ENCODE peak calls at places on chromosomes 12 and 14, in ten cellular contexts. A, H, S, L, G, X, U, K, C and Y are unnamed samples.

GRCh38 chr14:63174760-63175191 is 29.5 kb upstream of the RHOJ start:
- DNase-seq in K (no peak), C (peak; percentile 63), G (no peak), H (no peak), U (peak; percentile 78), S (no peak), A (no peak), X (no peak), L (no peak), Y (no peak)

GRCh38 chr12:1928439-1929121 is 10.1 kb upstream of the CACNA2D4 start:
- DNase-seq in H (no peak), K (no peak), X (no peak), C (no peak), U (no peak), L (no peak), G (peak; percentile 25), S (no peak), A (peak; percentile 60), Y (peak; percentile 56)

GRCh38 chr12:88142610-88142991 is 494 bp downstream of the TMTC3 start:
- DNase-seq in G (peak; percentile 28), X (peak; percentile 14), K (peak; percentile 80), A (peak; percentile 67), U (peak; percentile 51), H (peak; percentile 2), C (peak; percentile 39), L (peak; percentile 58), S (peak; percentile 68), Y (peak; percentile 68)

GRCh38 chr12:120614873-120615272 is 25.6 kb upstream of the CABP1 start:
- DNase-seq in U (no peak), C (no peak), S (no peak), A (no peak), L (no peak), H (no peak), K (no peak), G (no peak), X (no peak), Y (no peak)

GRCh38 chr12:108890208-108890607 is 10.3 kb downstream of the DAO start:
- DNase-seq in U (peak; percentile 39), L (no peak), K (no peak), G (no peak), X (no peak), S (no peak), A (no peak), C (no peak), H (no peak), Y (no peak)

GRCh38 chr12:52436000-52436827 is 2.0 kb upstream of the KRT75 start:
- DNase-seq in X (no peak), H (no peak), C (no peak), K (no peak), U (no peak), A (no peak), G (no peak), S (no peak), L (no peak), Y (no peak)

GRCh38 chr14:78982551-78982950 is 812.4 kb downstream of the NRXN3 start:
- DNase-seq in A (no peak), U (no peak), S (no peak), C (no peak), H (no peak), L (no peak), X (no peak), K (no peak), G (no peak), Y (no peak)

GRCh38 chr12:91099836-91100235 is 11.5 kb downstream of the LUM start:
- DNase-seq in A (no peak), C (no peak), G (no peak), X (no peak), S (no peak), H (no peak), L (no peak), U (no peak), K (no peak), Y (no peak)

GRCh38 chr12:72315858-72316257 is 43.7 kb downstream of the TRHDE start:
- DNase-seq in G (no peak), H (no peak), S (no peak), L (no peak), U (no peak), A (no peak), K (no peak), X (no peak), C (no peak), Y (no peak)

GRCh38 chr14:75495882-75496281 is 26.4 kb upstream of the BATF start:
- DNase-seq in U (no peak), K (no peak), L (no peak), X (no peak), G (no peak), C (no peak), S (no peak), A (no peak), H (no peak), Y (no peak)

GRCh38 chr14:101503431-101504095 is 57.7 kb upstream of the DIO3 start:
- DNase-seq in U (no peak), X (no peak), L (peak; percentile 16), K (peak; percentile 56), G (peak; percentile 22), A (peak; percentile 42), S (no peak), H (no peak), C (no peak), Y (peak; percentile 45)

GRCh38 chr12:65881965-65882413 is 57.7 kb downstream of the HMGA2 start:
- DNase-seq in U (peak; percentile 38), G (peak; percentile 75), S (peak; percentile 74), X (peak; percentile 77), C (peak; percentile 46), L (peak; percentile 91), A (peak; percentile 76), H (no peak), K (peak; percentile 87), Y (peak; percentile 95)

GRCh38 chr14:23604675-23605170 is 26.1 kb upstream of the JPH4 start:
- DNase-seq in A (no peak), X (no peak), G (no peak), L (no peak), U (no peak), C (peak; percentile 25), H (no peak), S (no peak), K (no peak), Y (no peak)

GRCh38 chr12:40784102-40784501 is 91.9 kb downstream of the CNTN1 start:
- DNase-seq in L (no peak), K (no peak), A (no peak), H (no peak), G (no peak), S (no peak), X (no peak), U (no peak), C (no peak), Y (no peak)

GRCh38 chr12:22286569-22286968 is 47.9 kb downstream of the ST8SIA1 start:
- DNase-seq in X (no peak), K (no peak), L (no peak), H (no peak), U (no peak), G (no peak), S (no peak), C (no peak), A (no peak), Y (no peak)

GRCh38 chr12:22285871-22286270 is 48.6 kb downstream of the ST8SIA1 start:
- DNase-seq in K (no peak), X (no peak), A (no peak), H (no peak), G (no peak), L (no peak), S (no peak), U (no peak), C (no peak), Y (no peak)

GRCh38 chr12:22287776-22288621 is 46.5 kb downstream of the ST8SIA1 start:
- DNase-seq in S (no peak), U (peak; percentile 47), K (no peak), A (no peak), C (no peak), X (no peak), H (no peak), G (no peak), L (no peak), Y (no peak)

GRCh38 chr12:22284871-22285270 is 49.6 kb downstream of the ST8SIA1 start:
- DNase-seq in G (no peak), X (no peak), K (no peak), S (no peak), H (no peak), L (no peak), A (no peak), C (no peak), U (no peak), Y (no peak)

GRCh38 chr12:22287056-22287455 is 47.5 kb downstream of the ST8SIA1 start:
- DNase-seq in S (no peak), L (no peak), K (no peak), C (no peak), U (no peak), A (no peak), G (no peak), H (no peak), X (no peak), Y (no peak)
- H3K4me3 ChIP-seq in S (no peak overlapping the region), L (no peak overlapping the region), K (no peak overlapping the region), C (no peak overlapping the region), U (no peak overlapping the region), A (no peak overlapping the region), G (no peak overlapping the region), H (no peak overlapping the region), X (no peak overlapping the region), Y (no peak overlapping the region)

GRCh38 chr14:30559638-30560071 is 697 bp downstream of the G2E3 start:
- DNase-seq in G (no peak), X (no peak), K (no peak), H (no peak), L (no peak), C (peak; percentile 31), U (peak; percentile 34), A (no peak), S (no peak), Y (no peak)
- H3K4me3 ChIP-seq in G (peak overlapping the region; percentile 72), X (peak overlapping the region; percentile 89), K (peak overlapping the region; percentile 84), H (peak overlapping the region; percentile 91), L (peak overlapping the region; percentile 90), C (peak overlapping the region; percentile 73), U (peak overlapping the region; percentile 88), A (peak overlapping the region; percentile 79), S (peak overlapping the region; percentile 85), Y (peak overlapping the region; percentile 71)

GRCh38 chr14:103519043-103519836 is 3.4 kb downstream of the CKB start:
- DNase-seq in C (peak; percentile 39), K (peak; percentile 75), L (no peak), S (no peak), X (no peak), G (peak; percentile 43), A (peak; percentile 64), U (no peak), H (no peak), Y (peak; percentile 63)
- H3K4me3 ChIP-seq in C (no peak overlapping the region), K (no peak overlapping the region), L (no peak overlapping the region), S (no peak overlapping the region), X (no peak overlapping the region), G (peak overlapping the region; percentile 73), A (no peak overlapping the region), U (peak overlapping the region; percentile 20), H (no peak overlapping the region), Y (no peak overlapping the region)

DNA sequence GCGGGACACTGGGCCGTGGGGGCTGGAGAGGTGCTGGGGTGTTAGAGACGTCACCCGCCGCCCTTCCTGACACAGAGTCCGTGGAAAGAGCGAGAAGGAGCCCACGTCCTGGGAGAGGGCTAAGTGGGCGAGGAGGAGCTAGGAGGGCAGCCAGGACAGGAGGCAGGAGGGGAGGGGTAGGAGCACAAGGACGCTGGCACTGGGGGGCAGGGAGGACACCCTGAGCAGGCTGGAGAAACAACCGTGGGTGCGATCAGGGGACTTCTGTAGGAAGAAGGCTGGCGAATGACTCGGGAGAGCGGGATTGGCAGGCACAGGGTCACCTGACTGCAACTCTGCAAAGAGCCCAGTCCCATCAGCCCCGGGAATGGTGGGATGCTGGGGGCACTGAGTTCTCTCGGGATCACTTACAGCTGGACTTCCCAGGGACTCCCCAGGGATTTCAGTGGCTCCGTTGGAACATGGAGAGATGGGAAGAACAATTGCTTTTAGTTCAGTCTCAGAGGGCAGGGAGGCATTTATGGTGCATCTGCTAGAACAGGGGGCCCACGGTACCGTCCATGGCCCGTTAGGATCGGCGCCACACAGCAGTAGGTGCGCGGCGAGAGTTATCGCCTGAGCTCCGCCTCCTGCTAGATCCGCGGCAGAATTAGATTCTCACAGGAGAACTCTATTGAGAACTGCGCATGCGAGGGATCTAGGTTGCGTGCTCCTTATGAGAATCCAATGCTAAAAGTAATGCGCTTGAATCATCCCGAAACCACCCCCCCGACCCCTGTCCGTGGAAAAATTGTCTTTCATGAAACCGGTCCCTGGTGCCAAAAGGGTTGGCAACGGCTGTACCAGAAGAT is 24.3 kb downstream of the UBR7 start:
- DNase-seq in L (no peak), A (peak; percentile 56), U (no peak), K (peak; percentile 78), C (no peak), G (no peak), X (peak; percentile 21), S (no peak), H (no peak), Y (no peak)
- H3K4me3 ChIP-seq in L (peak overlapping the region; percentile 61), A (peak overlapping the region; percentile 35), U (no peak overlapping the region), K (peak overlapping the region; percentile 14), C (no peak overlapping the region), G (peak overlapping the region; percentile 38), X (peak overlapping the region; percentile 55), S (peak overlapping the region; percentile 34), H (no peak overlapping the region), Y (peak overlapping the region; percentile 42)